ENCODE peak calls at places on chromosomes 11 and 22, in ten cellular contexts. One of them, this sample, is unnamed.

GRCh38 chr11:105720096-105720495 is 110.2 kb downstream of the GRIA4 start:
- DNase-seq in cardiac muscle cell: no peak
- DNase-seq in pancreas: no peak
- DNase-seq in foreskin fibroblast: no peak
- DNase-seq in AG10803: no peak
- DNase-seq in neural progenitor cell: no peak
- DNase-seq in fibroblast of lung: no peak
- DNase-seq in WERI-Rb-1: no peak
- DNase-seq in fibroblast of mammary gland: no peak
- DNase-seq in dorsolateral prefrontal cortex: peak; percentile 60
- DNase-seq in this sample: no peak

GRCh38 chr22:44211256-44211945 is 30.7 kb downstream of the PARVG start:
- DNase-seq in pancreas: no peak
- DNase-seq in AG10803: peak; percentile 50
- DNase-seq in cardiac muscle cell: no peak
- DNase-seq in foreskin fibroblast: no peak
- DNase-seq in WERI-Rb-1: no peak
- DNase-seq in fibroblast of lung: peak; percentile 49
- DNase-seq in dorsolateral prefrontal cortex: peak; percentile 2
- DNase-seq in neural progenitor cell: no peak
- DNase-seq in fibroblast of mammary gland: peak; percentile 44
- DNase-seq in this sample: no peak

GRCh38 chr11:120565436-120566155 is 54.0 kb downstream of the GRIK4 start:
- DNase-seq in pancreas: no peak
- DNase-seq in dorsolateral prefrontal cortex: no peak
- DNase-seq in neural progenitor cell: no peak
- DNase-seq in foreskin fibroblast: no peak
- DNase-seq in cardiac muscle cell: no peak
- DNase-seq in fibroblast of lung: no peak
- DNase-seq in WERI-Rb-1: no peak
- DNase-seq in AG10803: no peak
- DNase-seq in fibroblast of mammary gland: no peak
- DNase-seq in this sample: no peak

GRCh38 chr11:57567210-57567511 is 311 bp downstream of the UBE2L6 start:
- DNase-seq in cardiac muscle cell: no peak
- DNase-seq in foreskin fibroblast: no peak
- DNase-seq in WERI-Rb-1: no peak
- DNase-seq in neural progenitor cell: no peak
- DNase-seq in pancreas: no peak
- DNase-seq in fibroblast of mammary gland: no peak
- DNase-seq in dorsolateral prefrontal cortex: no peak
- DNase-seq in fibroblast of lung: no peak
- DNase-seq in AG10803: peak; percentile 6
- DNase-seq in this sample: no peak

GRCh38 chr11:126307706-126308105 is 3.8 kb downstream of the DCPS start:
- DNase-seq in WERI-Rb-1: peak; percentile 53
- DNase-seq in cardiac muscle cell: peak; percentile 66
- DNase-seq in fibroblast of mammary gland: peak; percentile 69
- DNase-seq in fibroblast of lung: peak; percentile 66
- DNase-seq in foreskin fibroblast: peak; percentile 73
- DNase-seq in dorsolateral prefrontal cortex: peak; percentile 17
- DNase-seq in neural progenitor cell: peak; percentile 62
- DNase-seq in AG10803: peak; percentile 48
- DNase-seq in pancreas: no peak
- DNase-seq in this sample: no peak

GRCh38 chr11:29040489-29040888 is 932.3 kb downstream of the METTL15 start:
- DNase-seq in cardiac muscle cell: no peak
- DNase-seq in WERI-Rb-1: no peak
- DNase-seq in fibroblast of mammary gland: no peak
- DNase-seq in pancreas: no peak
- DNase-seq in neural progenitor cell: no peak
- DNase-seq in fibroblast of lung: no peak
- DNase-seq in dorsolateral prefrontal cortex: no peak
- DNase-seq in foreskin fibroblast: no peak
- DNase-seq in AG10803: no peak
- DNase-seq in this sample: no peak

GRCh38 chr22:34225278-34225677 is 305.0 kb upstream of the LARGE1 start:
- DNase-seq in neural progenitor cell: no peak
- DNase-seq in foreskin fibroblast: no peak
- DNase-seq in pancreas: no peak
- DNase-seq in WERI-Rb-1: no peak
- DNase-seq in fibroblast of lung: no peak
- DNase-seq in AG10803: no peak
- DNase-seq in cardiac muscle cell: peak; percentile 22
- DNase-seq in fibroblast of mammary gland: no peak
- DNase-seq in dorsolateral prefrontal cortex: no peak
- DNase-seq in this sample: no peak

GRCh38 chr22:27115816-27116256 is 458.4 kb downstream of the MIAT start:
- DNase-seq in cardiac muscle cell: no peak
- DNase-seq in dorsolateral prefrontal cortex: no peak
- DNase-seq in AG10803: peak; percentile 79
- DNase-seq in foreskin fibroblast: peak; percentile 71
- DNase-seq in fibroblast of mammary gland: peak; percentile 17
- DNase-seq in pancreas: peak; percentile 74
- DNase-seq in neural progenitor cell: no peak
- DNase-seq in WERI-Rb-1: no peak
- DNase-seq in fibroblast of lung: no peak
- DNase-seq in this sample: no peak

GRCh38 chr22:25702571-25703167 is 39.3 kb upstream of the MYO18B start:
- DNase-seq in fibroblast of lung: no peak
- DNase-seq in AG10803: no peak
- DNase-seq in foreskin fibroblast: no peak
- DNase-seq in dorsolateral prefrontal cortex: no peak
- DNase-seq in neural progenitor cell: no peak
- DNase-seq in pancreas: no peak
- DNase-seq in fibroblast of mammary gland: no peak
- DNase-seq in cardiac muscle cell: no peak
- DNase-seq in WERI-Rb-1: no peak
- DNase-seq in this sample: no peak

DNA sequence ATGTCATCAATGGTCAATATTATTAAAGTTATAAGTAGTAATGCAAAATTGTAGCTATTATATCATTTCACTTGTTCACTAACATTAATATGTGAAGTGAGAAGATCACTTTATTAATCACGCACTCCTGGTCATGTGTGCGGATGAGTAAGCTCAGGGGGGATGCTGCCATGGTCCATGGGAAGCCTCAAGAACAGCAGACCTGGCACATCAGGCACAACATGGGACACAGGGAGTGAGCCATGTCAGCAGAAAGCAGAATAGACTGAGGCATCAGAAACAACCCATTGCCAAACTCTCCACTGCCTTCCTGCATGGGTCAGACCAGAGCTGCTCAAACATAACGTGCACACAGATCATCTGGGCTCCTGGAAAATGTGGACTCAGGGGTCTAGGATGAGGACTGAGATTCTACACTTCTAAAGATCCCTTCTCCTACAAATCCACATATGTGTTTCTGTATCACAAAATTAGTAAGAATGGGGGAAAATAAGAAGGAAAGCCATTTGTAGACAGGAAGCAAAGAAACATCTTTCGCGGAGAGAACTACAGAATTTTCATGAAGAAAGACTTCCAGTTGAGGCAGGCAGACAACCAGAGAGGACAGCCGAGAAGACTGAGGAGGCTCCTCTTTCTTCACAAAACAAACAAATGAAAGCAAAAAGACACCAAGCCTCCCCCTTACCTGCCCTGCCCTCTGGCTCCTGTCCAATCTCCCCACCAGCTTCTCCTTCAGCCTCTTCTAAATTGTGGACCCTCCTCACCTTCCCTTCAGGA is 63.7 kb upstream of the VPREB1 start:
- DNase-seq in fibroblast of lung: no peak
- DNase-seq in cardiac muscle cell: no peak
- DNase-seq in WERI-Rb-1: no peak
- DNase-seq in pancreas: no peak
- DNase-seq in fibroblast of mammary gland: no peak
- DNase-seq in foreskin fibroblast: no peak
- DNase-seq in dorsolateral prefrontal cortex: no peak
- DNase-seq in AG10803: no peak
- DNase-seq in neural progenitor cell: no peak
- DNase-seq in this sample: no peak
- H3K4me3 ChIP-seq in fibroblast of lung: no peak overlapping the region
- H3K4me3 ChIP-seq in cardiac muscle cell: no peak overlapping the region
- H3K4me3 ChIP-seq in WERI-Rb-1: no peak overlapping the region
- H3K4me3 ChIP-seq in pancreas: no peak overlapping the region
- H3K4me3 ChIP-seq in fibroblast of mammary gland: no peak overlapping the region
- H3K4me3 ChIP-seq in foreskin fibroblast: no peak overlapping the region
- H3K4me3 ChIP-seq in dorsolateral prefrontal cortex: no peak overlapping the region
- H3K4me3 ChIP-seq in AG10803: no peak overlapping the region
- H3K4me3 ChIP-seq in neural progenitor cell: no peak overlapping the region
- H3K4me3 ChIP-seq in this sample: no peak overlapping the region

GRCh38 chr11:61963282-61964057 is 4.0 kb downstream of the FTH1 start:
- DNase-seq in fibroblast of mammary gland: peak; percentile 69
- DNase-seq in WERI-Rb-1: no peak
- DNase-seq in cardiac muscle cell: no peak
- DNase-seq in dorsolateral prefrontal cortex: no peak
- DNase-seq in fibroblast of lung: peak; percentile 77
- DNase-seq in pancreas: no peak
- DNase-seq in AG10803: peak; percentile 83
- DNase-seq in neural progenitor cell: no peak
- DNase-seq in foreskin fibroblast: peak; percentile 85
- DNase-seq in this sample: no peak
- H3K4me3 ChIP-seq in fibroblast of mammary gland: no peak overlapping the region
- H3K4me3 ChIP-seq in WERI-Rb-1: no peak overlapping the region
- H3K4me3 ChIP-seq in cardiac muscle cell: no peak overlapping the region
- H3K4me3 ChIP-seq in dorsolateral prefrontal cortex: peak overlapping the region; percentile 97
- H3K4me3 ChIP-seq in fibroblast of lung: peak overlapping the region; percentile 90
- H3K4me3 ChIP-seq in pancreas: peak overlapping the region; percentile 69
- H3K4me3 ChIP-seq in AG10803: peak overlapping the region; percentile 83
- H3K4me3 ChIP-seq in neural progenitor cell: no peak overlapping the region
- H3K4me3 ChIP-seq in foreskin fibroblast: peak overlapping the region; percentile 97
- H3K4me3 ChIP-seq in this sample: no peak overlapping the region

GRCh38 chr11:21675049-21675616 is 517.8 kb upstream of the ANO5 start:
- DNase-seq in fibroblast of mammary gland: no peak
- DNase-seq in WERI-Rb-1: no peak
- DNase-seq in foreskin fibroblast: no peak
- DNase-seq in fibroblast of lung: no peak
- DNase-seq in dorsolateral prefrontal cortex: no peak
- DNase-seq in pancreas: no peak
- DNase-seq in neural progenitor cell: no peak
- DNase-seq in AG10803: no peak
- DNase-seq in cardiac muscle cell: no peak
- DNase-seq in this sample: no peak
- H3K4me3 ChIP-seq in fibroblast of mammary gland: no peak overlapping the region
- H3K4me3 ChIP-seq in WERI-Rb-1: no peak overlapping the region
- H3K4me3 ChIP-seq in foreskin fibroblast: no peak overlapping the region
- H3K4me3 ChIP-seq in fibroblast of lung: no peak overlapping the region
- H3K4me3 ChIP-seq in dorsolateral prefrontal cortex: no peak overlapping the region
- H3K4me3 ChIP-seq in pancreas: no peak overlapping the region
- H3K4me3 ChIP-seq in neural progenitor cell: no peak overlapping the region
- H3K4me3 ChIP-seq in AG10803: no peak overlapping the region
- H3K4me3 ChIP-seq in cardiac muscle cell: no peak overlapping the region
- H3K4me3 ChIP-seq in this sample: no peak overlapping the region

DNA sequence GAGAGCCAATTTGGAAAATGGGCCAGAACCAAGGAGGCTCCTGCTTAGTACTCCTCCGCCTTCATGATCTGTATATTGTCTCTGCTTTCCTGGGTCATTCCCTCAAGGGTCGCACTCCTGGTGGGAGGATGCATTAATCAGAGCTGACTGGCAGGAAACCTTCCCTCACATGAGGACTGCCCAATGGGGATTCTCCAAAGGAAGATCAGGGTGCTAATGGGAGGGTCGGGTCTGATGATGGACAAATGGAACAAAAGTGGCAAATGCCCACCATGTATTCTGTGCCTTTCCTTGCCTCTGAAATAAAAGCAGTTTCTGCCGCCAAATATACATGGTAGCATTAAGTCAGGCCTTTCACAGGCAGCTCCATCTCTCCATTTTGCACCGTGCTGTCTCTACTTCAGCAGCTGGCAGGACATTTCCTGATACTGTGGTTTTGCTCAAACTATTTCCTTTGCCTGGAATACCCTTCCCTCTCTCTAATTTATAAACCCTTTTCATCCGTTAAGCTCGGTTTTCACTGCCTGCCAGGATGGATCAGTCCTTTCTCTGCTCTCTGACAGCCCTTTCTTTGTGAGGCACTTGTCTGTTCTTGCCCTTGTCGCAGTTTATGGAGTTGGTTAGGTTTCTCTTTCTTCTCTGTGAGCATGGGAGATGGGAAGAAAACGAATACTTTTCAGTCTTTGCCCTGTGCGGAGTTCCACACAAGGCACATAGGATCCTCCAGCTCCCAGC is 13.5 kb downstream of the SREBF2 start:
- DNase-seq in dorsolateral prefrontal cortex: no peak
- DNase-seq in AG10803: no peak
- DNase-seq in neural progenitor cell: no peak
- DNase-seq in fibroblast of mammary gland: no peak
- DNase-seq in foreskin fibroblast: no peak
- DNase-seq in WERI-Rb-1: peak; percentile 17
- DNase-seq in fibroblast of lung: no peak
- DNase-seq in cardiac muscle cell: no peak
- DNase-seq in pancreas: no peak
- DNase-seq in this sample: no peak
- H3K4me3 ChIP-seq in dorsolateral prefrontal cortex: no peak overlapping the region
- H3K4me3 ChIP-seq in AG10803: no peak overlapping the region
- H3K4me3 ChIP-seq in neural progenitor cell: no peak overlapping the region
- H3K4me3 ChIP-seq in fibroblast of mammary gland: no peak overlapping the region
- H3K4me3 ChIP-seq in foreskin fibroblast: no peak overlapping the region
- H3K4me3 ChIP-seq in WERI-Rb-1: no peak overlapping the region
- H3K4me3 ChIP-seq in fibroblast of lung: no peak overlapping the region
- H3K4me3 ChIP-seq in cardiac muscle cell: no peak overlapping the region
- H3K4me3 ChIP-seq in pancreas: no peak overlapping the region
- H3K4me3 ChIP-seq in this sample: no peak overlapping the region

DNA sequence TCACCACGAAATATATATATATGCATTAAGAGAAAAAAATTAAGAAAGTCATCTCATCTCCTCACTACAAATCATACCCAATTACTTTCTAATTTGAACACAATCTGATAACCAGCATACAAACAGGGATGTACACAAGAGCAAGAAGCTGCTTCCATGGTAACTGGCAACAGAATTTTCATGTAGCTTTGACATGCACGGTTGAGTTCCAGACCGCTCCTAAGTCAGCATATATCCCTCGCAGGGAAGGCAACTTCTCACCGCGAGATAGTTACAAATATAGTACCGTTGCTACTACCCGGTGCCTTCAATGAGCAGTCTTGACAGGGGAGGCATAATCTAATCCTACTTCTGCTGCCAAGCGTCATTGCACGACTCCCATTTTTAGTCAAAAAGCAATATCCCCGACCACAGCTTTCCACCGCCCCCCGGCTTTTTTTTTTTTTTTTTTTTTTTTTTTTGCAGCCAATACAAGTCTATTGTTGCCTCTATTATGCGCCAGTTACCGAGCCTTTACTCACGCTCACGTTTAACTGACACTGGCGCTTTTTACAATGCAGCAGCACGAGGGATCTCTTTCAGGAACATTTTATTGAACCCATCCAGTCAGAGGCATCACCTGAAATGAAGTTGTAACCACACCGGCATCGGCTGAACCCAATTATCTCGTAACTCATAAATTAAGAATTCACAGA is 2.2 kb downstream of the CADM1 start:
- DNase-seq in cardiac muscle cell: peak; percentile 44
- DNase-seq in dorsolateral prefrontal cortex: peak; percentile 27
- DNase-seq in fibroblast of lung: peak; percentile 23
- DNase-seq in AG10803: no peak
- DNase-seq in fibroblast of mammary gland: no peak
- DNase-seq in neural progenitor cell: peak; percentile 53
- DNase-seq in WERI-Rb-1: no peak
- DNase-seq in pancreas: no peak
- DNase-seq in foreskin fibroblast: no peak
- DNase-seq in this sample: no peak
- H3K4me3 ChIP-seq in cardiac muscle cell: peak overlapping the region; percentile 71
- H3K4me3 ChIP-seq in dorsolateral prefrontal cortex: peak overlapping the region; percentile 92
- H3K4me3 ChIP-seq in fibroblast of lung: peak overlapping the region; percentile 63
- H3K4me3 ChIP-seq in AG10803: peak overlapping the region; percentile 47
- H3K4me3 ChIP-seq in fibroblast of mammary gland: no peak overlapping the region
- H3K4me3 ChIP-seq in neural progenitor cell: peak overlapping the region; percentile 77
- H3K4me3 ChIP-seq in WERI-Rb-1: peak overlapping the region; percentile 63
- H3K4me3 ChIP-seq in pancreas: peak overlapping the region; percentile 70
- H3K4me3 ChIP-seq in foreskin fibroblast: peak overlapping the region; percentile 71
- H3K4me3 ChIP-seq in this sample: no peak overlapping the region

GRCh38 chr11:130624946-130625345 is 176.5 kb downstream of the ADAMTS15 start:
- DNase-seq in dorsolateral prefrontal cortex: no peak
- DNase-seq in AG10803: no peak
- DNase-seq in pancreas: no peak
- DNase-seq in cardiac muscle cell: no peak
- DNase-seq in neural progenitor cell: no peak
- DNase-seq in foreskin fibroblast: no peak
- DNase-seq in WERI-Rb-1: no peak
- DNase-seq in fibroblast of mammary gland: no peak
- DNase-seq in fibroblast of lung: no peak
- DNase-seq in this sample: no peak
- H3K4me3 ChIP-seq in dorsolateral prefrontal cortex: no peak overlapping the region
- H3K4me3 ChIP-seq in AG10803: no peak overlapping the region
- H3K4me3 ChIP-seq in pancreas: no peak overlapping the region
- H3K4me3 ChIP-seq in cardiac muscle cell: no peak overlapping the region
- H3K4me3 ChIP-seq in neural progenitor cell: no peak overlapping the region
- H3K4me3 ChIP-seq in foreskin fibroblast: no peak overlapping the region
- H3K4me3 ChIP-seq in WERI-Rb-1: no peak overlapping the region
- H3K4me3 ChIP-seq in fibroblast of mammary gland: no peak overlapping the region
- H3K4me3 ChIP-seq in fibroblast of lung: no peak overlapping the region
- H3K4me3 ChIP-seq in this sample: no peak overlapping the region